ENCODE peak calls at places on chromosomes 4 and X, in eight cellular contexts. One of them, this sample, is unnamed.

GRCh38 chr4:98284640-98285046 is 23.5 kb downstream of the RAP1GDS1 start:
- DNase-seq in uterus: no peak
- DNase-seq in transverse colon: no peak
- DNase-seq in tibial nerve: no peak
- DNase-seq in IMR-90: peak; percentile 34
- DNase-seq in stomach: no peak
- DNase-seq in A549: peak; percentile 0
- DNase-seq in adrenal gland: no peak
- DNase-seq in this sample: no peak

GRCh38 chr4:122163301-122163700 is 11.2 kb downstream of the BLTP1 start:
- DNase-seq in uterus: no peak
- DNase-seq in transverse colon: no peak
- DNase-seq in tibial nerve: no peak
- DNase-seq in IMR-90: no peak
- DNase-seq in stomach: no peak
- DNase-seq in A549: no peak
- DNase-seq in adrenal gland: no peak
- DNase-seq in this sample: peak; percentile 28

GRCh38 chr4:10117424-10118354 is 1.1 kb upstream of the WDR1 start:
- DNase-seq in uterus: peak; percentile 60
- DNase-seq in transverse colon: peak; percentile 48
- DNase-seq in tibial nerve: no peak
- DNase-seq in IMR-90: no peak
- DNase-seq in stomach: no peak
- DNase-seq in A549: no peak
- DNase-seq in adrenal gland: peak; percentile 48
- DNase-seq in this sample: peak; percentile 34

GRCh38 chr4:135239964-135240363 is 1038.4 kb upstream of the PABPC4L start:
- DNase-seq in uterus: no peak
- DNase-seq in transverse colon: no peak
- DNase-seq in tibial nerve: no peak
- DNase-seq in IMR-90: peak; percentile 40
- DNase-seq in stomach: no peak
- DNase-seq in A549: no peak
- DNase-seq in adrenal gland: no peak
- DNase-seq in this sample: no peak

GRCh38 chrX:39260965-39261364 is 459.7 kb downstream of the MID1IP1 start:
- DNase-seq in uterus: no peak
- DNase-seq in transverse colon: no peak
- DNase-seq in tibial nerve: no peak
- DNase-seq in IMR-90: no peak
- DNase-seq in stomach: no peak
- DNase-seq in A549: no peak
- DNase-seq in adrenal gland: no peak
- DNase-seq in this sample: no peak

GRCh38 chrX:133249659-133250058 is 31.5 kb upstream of the TFDP3 start:
- DNase-seq in uterus: no peak
- DNase-seq in transverse colon: no peak
- DNase-seq in tibial nerve: no peak
- DNase-seq in IMR-90: no peak
- DNase-seq in stomach: no peak
- DNase-seq in A549: peak; percentile 2
- DNase-seq in adrenal gland: no peak
- DNase-seq in this sample: no peak

GRCh38 chr4:141759796-141760425 is 123.5 kb downstream of the IL15 start:
- DNase-seq in uterus: no peak
- DNase-seq in transverse colon: no peak
- DNase-seq in tibial nerve: no peak
- DNase-seq in IMR-90: peak; percentile 24
- DNase-seq in stomach: no peak
- DNase-seq in A549: no peak
- DNase-seq in adrenal gland: no peak
- DNase-seq in this sample: no peak

GRCh38 chrX:83819304-83819703 is 41.6 kb upstream of the CYLC1 start:
- DNase-seq in uterus: no peak
- DNase-seq in transverse colon: no peak
- DNase-seq in tibial nerve: no peak
- DNase-seq in IMR-90: no peak
- DNase-seq in stomach: no peak
- DNase-seq in A549: peak; percentile 16
- DNase-seq in adrenal gland: no peak
- DNase-seq in this sample: no peak

GRCh38 chrX:68503830-68504229 is 5.0 kb downstream of the YIPF6 start:
- DNase-seq in uterus: peak; percentile 21
- DNase-seq in transverse colon: no peak
- DNase-seq in tibial nerve: no peak
- DNase-seq in IMR-90: peak; percentile 17
- DNase-seq in stomach: no peak
- DNase-seq in A549: no peak
- DNase-seq in adrenal gland: no peak
- DNase-seq in this sample: no peak

GRCh38 chr4:4848540-4848939 is 10.9 kb upstream of the MSX1 start:
- DNase-seq in uterus: no peak
- DNase-seq in transverse colon: no peak
- DNase-seq in tibial nerve: no peak
- DNase-seq in IMR-90: no peak
- DNase-seq in stomach: no peak
- DNase-seq in A549: no peak
- DNase-seq in adrenal gland: no peak
- DNase-seq in this sample: no peak

GRCh38 chr4:85514783-85515182 is 39.8 kb downstream of the ARHGAP24 start:
- DNase-seq in uterus: no peak
- DNase-seq in transverse colon: no peak
- DNase-seq in tibial nerve: no peak
- DNase-seq in IMR-90: no peak
- DNase-seq in stomach: no peak
- DNase-seq in A549: no peak
- DNase-seq in adrenal gland: no peak
- DNase-seq in this sample: no peak

GRCh38 chrX:102845020-102845419 is 92.1 kb upstream of the RAB40AL start:
- DNase-seq in uterus: no peak
- DNase-seq in transverse colon: no peak
- DNase-seq in tibial nerve: no peak
- DNase-seq in IMR-90: no peak
- DNase-seq in stomach: no peak
- DNase-seq in A549: no peak
- DNase-seq in adrenal gland: no peak
- DNase-seq in this sample: no peak

GRCh38 chr4:92381640-92382039 is 77.9 kb downstream of the GRID2 start:
- DNase-seq in uterus: no peak
- DNase-seq in transverse colon: no peak
- DNase-seq in tibial nerve: no peak
- DNase-seq in IMR-90: no peak
- DNase-seq in stomach: no peak
- DNase-seq in A549: no peak
- DNase-seq in adrenal gland: no peak
- DNase-seq in this sample: no peak

GRCh38 chr4:29276150-29276549 is 1444.0 kb upstream of the PCDH7 start:
- DNase-seq in uterus: no peak
- DNase-seq in transverse colon: no peak
- DNase-seq in tibial nerve: no peak
- DNase-seq in IMR-90: no peak
- DNase-seq in stomach: no peak
- DNase-seq in A549: no peak
- DNase-seq in adrenal gland: no peak
- DNase-seq in this sample: no peak

GRCh38 chr4:25915359-25915716 is 1.3 kb downstream of the SMIM20 start:
- DNase-seq in uterus: peak; percentile 28
- DNase-seq in transverse colon: no peak
- DNase-seq in tibial nerve: no peak
- DNase-seq in IMR-90: no peak
- DNase-seq in stomach: no peak
- DNase-seq in A549: no peak
- DNase-seq in adrenal gland: no peak
- DNase-seq in this sample: peak; percentile 27

GRCh38 chrX:80285131-80285773 is 135.0 kb upstream of the TENT5D start:
- DNase-seq in uterus: no peak
- DNase-seq in transverse colon: peak; percentile 13
- DNase-seq in tibial nerve: no peak
- DNase-seq in IMR-90: peak; percentile 1
- DNase-seq in stomach: no peak
- DNase-seq in A549: peak; percentile 53
- DNase-seq in adrenal gland: no peak
- DNase-seq in this sample: peak; percentile 4

GRCh38 chrX:8462488-8462887 is 2.1 kb upstream of the VCX3B start:
- DNase-seq in uterus: no peak
- DNase-seq in transverse colon: no peak
- DNase-seq in tibial nerve: no peak
- DNase-seq in IMR-90: no peak
- DNase-seq in stomach: no peak
- DNase-seq in A549: no peak
- DNase-seq in adrenal gland: no peak
- DNase-seq in this sample: no peak

GRCh38 chrX:153762636-153763173 is 1.3 kb upstream of the PLXNB3 start:
- DNase-seq in uterus: no peak
- DNase-seq in transverse colon: no peak
- DNase-seq in tibial nerve: no peak
- DNase-seq in IMR-90: no peak
- DNase-seq in stomach: no peak
- DNase-seq in A549: no peak
- DNase-seq in adrenal gland: peak; percentile 6
- DNase-seq in this sample: no peak

GRCh38 chr4:22410645-22411247 is 105.1 kb downstream of the ADGRA3 start:
- DNase-seq in uterus: no peak
- DNase-seq in transverse colon: no peak
- DNase-seq in tibial nerve: no peak
- DNase-seq in IMR-90: peak; percentile 33
- DNase-seq in stomach: no peak
- DNase-seq in A549: no peak
- DNase-seq in adrenal gland: no peak
- DNase-seq in this sample: no peak

GRCh38 chr4:138259801-138260200 is 17.7 kb upstream of the SLC7A11 start:
- DNase-seq in uterus: no peak
- DNase-seq in transverse colon: no peak
- DNase-seq in tibial nerve: no peak
- DNase-seq in IMR-90: peak; percentile 64
- DNase-seq in stomach: no peak
- DNase-seq in A549: no peak
- DNase-seq in adrenal gland: no peak
- DNase-seq in this sample: no peak

GRCh38 chr4:94451669-94452475 is at the start of gene PDLIM5:
- DNase-seq in uterus: peak; percentile 90
- DNase-seq in transverse colon: peak; percentile 93
- DNase-seq in tibial nerve: peak; percentile 78
- DNase-seq in IMR-90: peak; percentile 84
- DNase-seq in stomach: peak; percentile 93
- DNase-seq in A549: peak; percentile 89
- DNase-seq in adrenal gland: peak; percentile 93
- DNase-seq in this sample: peak; percentile 92

GRCh38 chr4:173328236-173328901 is 5.8 kb downstream of the HMGB2 start:
- DNase-seq in uterus: no peak
- DNase-seq in transverse colon: no peak
- DNase-seq in tibial nerve: no peak
- DNase-seq in IMR-90: peak; percentile 7
- DNase-seq in stomach: no peak
- DNase-seq in A549: no peak
- DNase-seq in adrenal gland: no peak
- DNase-seq in this sample: no peak
- TF ChIP-seq POLR2A in uterus: no peak
- TF ChIP-seq POLR2A in transverse colon: no peak
- TF ChIP-seq POLR2A in tibial nerve: no peak
- TF ChIP-seq POLR2A in IMR-90: no peak
- TF ChIP-seq POLR2A in stomach: no peak
- TF ChIP-seq POLR2A in A549: no peak
- TF ChIP-seq POLR2A in adrenal gland: no peak
- TF ChIP-seq POLR2A in this sample: no peak

DNA sequence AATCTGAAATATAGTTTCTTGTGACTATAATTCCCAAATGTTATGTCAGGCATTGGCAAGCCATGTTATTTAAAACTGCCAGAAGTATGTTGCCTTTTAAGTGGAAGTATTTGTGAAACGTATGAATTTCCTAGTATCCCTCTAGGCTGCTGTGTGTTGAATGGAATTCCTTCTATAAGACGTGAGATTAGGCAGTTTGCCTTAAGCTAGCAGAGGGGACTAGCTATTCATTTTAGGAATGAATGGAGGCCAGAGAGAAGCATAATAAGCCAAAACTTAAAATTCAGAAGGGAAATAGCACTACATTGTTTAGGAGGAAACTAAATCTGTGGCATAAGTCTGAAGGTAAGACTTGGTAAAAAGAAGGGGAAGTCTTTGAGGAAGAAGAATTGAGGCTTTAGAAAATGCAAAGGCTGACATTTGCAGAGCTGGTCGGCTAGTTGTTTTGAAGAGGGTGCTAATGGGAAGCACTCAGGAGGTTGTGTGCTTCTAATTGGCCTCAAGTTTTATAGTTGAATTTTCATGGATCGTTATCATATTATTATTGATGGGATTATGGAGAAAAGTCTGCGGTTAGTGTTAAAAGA is 57.1 kb downstream of the TMEM131L start:
- DNase-seq in uterus: no peak
- DNase-seq in transverse colon: no peak
- DNase-seq in tibial nerve: no peak
- DNase-seq in IMR-90: no peak
- DNase-seq in stomach: no peak
- DNase-seq in A549: no peak
- DNase-seq in adrenal gland: no peak
- DNase-seq in this sample: no peak
- H3K4me3 ChIP-seq in uterus: no peak overlapping the region
- H3K4me3 ChIP-seq in transverse colon: no peak overlapping the region
- H3K4me3 ChIP-seq in tibial nerve: no peak overlapping the region
- H3K4me3 ChIP-seq in IMR-90: no peak overlapping the region
- H3K4me3 ChIP-seq in stomach: no peak overlapping the region
- H3K4me3 ChIP-seq in A549: no peak overlapping the region
- H3K4me3 ChIP-seq in adrenal gland: no peak overlapping the region
- H3K4me3 ChIP-seq in this sample: no peak overlapping the region

GRCh38 chr4:38728651-38729141 is 54.1 kb downstream of the TLR10 start:
- DNase-seq in uterus: no peak
- DNase-seq in transverse colon: peak; percentile 85
- DNase-seq in tibial nerve: no peak
- DNase-seq in IMR-90: no peak
- DNase-seq in stomach: peak; percentile 74
- DNase-seq in A549: peak; percentile 80
- DNase-seq in adrenal gland: no peak
- DNase-seq in this sample: peak; percentile 62
- TF ChIP-seq CTCF in uterus: no peak
- TF ChIP-seq CTCF in transverse colon: peak; percentile 59
- TF ChIP-seq CTCF in tibial nerve: no peak
- TF ChIP-seq CTCF in IMR-90: no peak
- TF ChIP-seq CTCF in stomach: no peak
- TF ChIP-seq CTCF in A549: no peak
- TF ChIP-seq CTCF in adrenal gland: no peak
- TF ChIP-seq CTCF in this sample: no peak

DNA sequence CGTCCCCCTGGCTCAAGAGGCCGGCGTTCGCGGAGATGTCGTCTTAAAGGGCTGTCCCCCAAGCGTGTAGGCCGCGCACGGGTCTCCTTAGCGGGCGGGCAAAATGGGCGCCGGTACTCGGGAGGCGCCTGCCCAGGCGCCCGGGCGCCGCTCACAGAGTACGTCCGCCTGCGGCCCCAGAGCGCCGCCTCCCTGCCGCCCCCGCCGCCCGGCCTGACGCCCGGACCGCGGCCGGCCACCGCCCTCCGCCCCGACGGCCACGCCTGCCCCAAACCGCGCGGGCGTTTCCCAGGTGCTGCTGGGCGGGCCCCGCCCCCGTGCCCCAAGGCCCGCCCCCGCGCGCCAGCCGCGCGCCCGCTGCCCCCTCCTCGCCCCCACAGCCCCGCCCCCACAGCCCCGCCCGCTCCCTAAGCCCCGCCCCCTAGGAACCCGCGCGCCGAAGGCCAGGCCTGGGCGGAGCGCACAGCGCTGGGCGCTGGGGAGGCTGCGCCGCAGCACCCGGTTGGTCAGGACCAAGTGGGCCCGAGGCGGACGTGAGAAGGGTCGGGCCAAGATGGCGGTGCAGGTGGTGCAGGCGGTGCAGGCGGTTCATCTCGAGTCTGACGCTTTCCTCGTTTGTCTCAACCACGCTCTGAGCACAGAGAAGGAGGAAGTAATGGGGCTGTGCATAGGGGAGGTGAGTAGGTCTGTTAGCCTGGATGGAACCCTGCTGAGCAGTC is at the start of the genes BRCC3, CMC4 and MTCP1:
- DNase-seq in uterus: peak; percentile 74
- DNase-seq in transverse colon: peak; percentile 85
- DNase-seq in tibial nerve: peak; percentile 42
- DNase-seq in IMR-90: peak; percentile 79
- DNase-seq in stomach: peak; percentile 85
- DNase-seq in A549: peak; percentile 88
- DNase-seq in adrenal gland: peak; percentile 81
- DNase-seq in this sample: peak; percentile 84
- TF ChIP-seq POLR2A in uterus: peak; percentile 37
- TF ChIP-seq POLR2A in transverse colon: peak; percentile 56
- TF ChIP-seq POLR2A in tibial nerve: peak; percentile 34
- TF ChIP-seq POLR2A in IMR-90: peak; percentile 86
- TF ChIP-seq POLR2A in stomach: no peak
- TF ChIP-seq POLR2A in A549: peak; percentile 95
- TF ChIP-seq POLR2A in adrenal gland: peak; percentile 51
- TF ChIP-seq POLR2A in this sample: peak; percentile 73

This sample was measured in body of pancreas.